ENCODE peak calls at places on chromosome 2, in six cellular contexts. One of them, this sample, is unnamed.

GRCh38 chr2:55026202-55026601 is 24.0 kb downstream of the RTN4 start:
- DNase-seq in suprapubic skin: no peak
- DNase-seq in right atrium auricular region: no peak
- DNase-seq in brain microvascular endothelial cell: no peak
- DNase-seq in AG10803: peak
- DNase-seq in AG09309: no peak
- DNase-seq in this sample: peak

GRCh38 chr2:109247812-109248211 is 118.8 kb downstream of the SH3RF3 start:
- DNase-seq in suprapubic skin: peak
- DNase-seq in right atrium auricular region: no peak
- DNase-seq in brain microvascular endothelial cell: no peak
- DNase-seq in AG10803: peak
- DNase-seq in AG09309: no peak
- DNase-seq in this sample: peak

GRCh38 chr2:18557121-18557520 is 3.3 kb downstream of the RDH14 start:
- DNase-seq in suprapubic skin: no peak
- DNase-seq in right atrium auricular region: no peak
- DNase-seq in brain microvascular endothelial cell: no peak
- DNase-seq in AG10803: no peak
- DNase-seq in AG09309: no peak
- DNase-seq in this sample: no peak

GRCh38 chr2:138017824-138018223 is 53.6 kb downstream of the HNMT start:
- DNase-seq in suprapubic skin: no peak
- DNase-seq in right atrium auricular region: no peak
- DNase-seq in brain microvascular endothelial cell: no peak
- DNase-seq in AG10803: no peak
- DNase-seq in AG09309: no peak
- DNase-seq in this sample: no peak

GRCh38 chr2:132837764-132838163 is 167.8 kb upstream of the LYPD1 start:
- DNase-seq in suprapubic skin: no peak
- DNase-seq in right atrium auricular region: no peak
- DNase-seq in brain microvascular endothelial cell: no peak
- DNase-seq in AG10803: no peak
- DNase-seq in AG09309: no peak
- DNase-seq in this sample: no peak

GRCh38 chr2:69961496-69961895 is at the start of gene ASPRV1:
- DNase-seq in suprapubic skin: peak
- DNase-seq in right atrium auricular region: no peak
- DNase-seq in brain microvascular endothelial cell: no peak
- DNase-seq in AG10803: no peak
- DNase-seq in AG09309: no peak
- DNase-seq in this sample: no peak

GRCh38 chr2:58920001-58920400 is 678.9 kb upstream of the FANCL start:
- DNase-seq in suprapubic skin: no peak
- DNase-seq in right atrium auricular region: no peak
- DNase-seq in brain microvascular endothelial cell: peak
- DNase-seq in AG10803: peak
- DNase-seq in AG09309: no peak
- DNase-seq in this sample: no peak

GRCh38 chr2:111918383-111918806 is 20.0 kb downstream of the MERTK start:
- DNase-seq in suprapubic skin: no peak
- DNase-seq in right atrium auricular region: no peak
- DNase-seq in brain microvascular endothelial cell: peak
- DNase-seq in AG10803: peak
- DNase-seq in AG09309: peak
- DNase-seq in this sample: peak

GRCh38 chr2:71154798-71155197 is 24.4 kb downstream of the MPHOSPH10 start:
- DNase-seq in suprapubic skin: no peak
- DNase-seq in right atrium auricular region: no peak
- DNase-seq in brain microvascular endothelial cell: no peak
- DNase-seq in AG10803: no peak
- DNase-seq in AG09309: no peak
- DNase-seq in this sample: no peak

GRCh38 chr2:75525434-75526308 is 35.1 kb downstream of the EVA1A start:
- DNase-seq in suprapubic skin: no peak
- DNase-seq in right atrium auricular region: no peak
- DNase-seq in brain microvascular endothelial cell: peak
- DNase-seq in AG10803: peak
- DNase-seq in AG09309: no peak
- DNase-seq in this sample: no peak

GRCh38 chr2:35104306-35104705 is 1251.3 kb upstream of the CRIM1 start:
- DNase-seq in suprapubic skin: no peak
- DNase-seq in right atrium auricular region: no peak
- DNase-seq in brain microvascular endothelial cell: no peak
- DNase-seq in AG10803: no peak
- DNase-seq in AG09309: no peak
- DNase-seq in this sample: no peak

GRCh38 chr2:101311390-101312019 is 3.0 kb upstream of the RNF149 start:
- DNase-seq in suprapubic skin: no peak
- DNase-seq in right atrium auricular region: no peak
- DNase-seq in brain microvascular endothelial cell: no peak
- DNase-seq in AG10803: no peak
- DNase-seq in AG09309: no peak
- DNase-seq in this sample: no peak

GRCh38 chr2:96264656-96265348 is 995 bp downstream of the TMEM127 start:
- DNase-seq in suprapubic skin: no peak
- DNase-seq in right atrium auricular region: no peak
- DNase-seq in brain microvascular endothelial cell: peak
- DNase-seq in AG10803: peak
- DNase-seq in AG09309: no peak
- DNase-seq in this sample: peak

GRCh38 chr2:112182581-112183034 is 44.4 kb downstream of the FBLN7 start:
- DNase-seq in suprapubic skin: no peak
- DNase-seq in right atrium auricular region: no peak
- DNase-seq in brain microvascular endothelial cell: no peak
- DNase-seq in AG10803: no peak
- DNase-seq in AG09309: no peak
- DNase-seq in this sample: no peak

GRCh38 chr2:205751621-205752031 is 69.3 kb downstream of the NRP2 start:
- DNase-seq in suprapubic skin: no peak
- DNase-seq in right atrium auricular region: no peak
- DNase-seq in brain microvascular endothelial cell: no peak
- DNase-seq in AG10803: no peak
- DNase-seq in AG09309: no peak
- DNase-seq in this sample: no peak

GRCh38 chr2:149399934-149400615 is 69.7 kb downstream of the LYPD6 start:
- DNase-seq in suprapubic skin: no peak
- DNase-seq in right atrium auricular region: no peak
- DNase-seq in brain microvascular endothelial cell: no peak
- DNase-seq in AG10803: no peak
- DNase-seq in AG09309: no peak
- DNase-seq in this sample: no peak

GRCh38 chr2:132721938-132722337 is 51.9 kb upstream of the LYPD1 start:
- DNase-seq in suprapubic skin: no peak
- DNase-seq in right atrium auricular region: no peak
- DNase-seq in brain microvascular endothelial cell: no peak
- DNase-seq in AG10803: no peak
- DNase-seq in AG09309: no peak
- DNase-seq in this sample: no peak

GRCh38 chr2:120253021-120253882 is 600 bp downstream of the RALB start:
- DNase-seq in suprapubic skin: peak
- DNase-seq in right atrium auricular region: peak
- DNase-seq in brain microvascular endothelial cell: peak
- DNase-seq in AG10803: peak
- DNase-seq in AG09309: no peak
- DNase-seq in this sample: peak

GRCh38 chr2:205675861-205676516 is 6.3 kb upstream of the NRP2 start:
- DNase-seq in suprapubic skin: no peak
- DNase-seq in right atrium auricular region: no peak
- DNase-seq in brain microvascular endothelial cell: no peak
- DNase-seq in AG10803: peak
- DNase-seq in AG09309: no peak
- DNase-seq in this sample: peak

DNA sequence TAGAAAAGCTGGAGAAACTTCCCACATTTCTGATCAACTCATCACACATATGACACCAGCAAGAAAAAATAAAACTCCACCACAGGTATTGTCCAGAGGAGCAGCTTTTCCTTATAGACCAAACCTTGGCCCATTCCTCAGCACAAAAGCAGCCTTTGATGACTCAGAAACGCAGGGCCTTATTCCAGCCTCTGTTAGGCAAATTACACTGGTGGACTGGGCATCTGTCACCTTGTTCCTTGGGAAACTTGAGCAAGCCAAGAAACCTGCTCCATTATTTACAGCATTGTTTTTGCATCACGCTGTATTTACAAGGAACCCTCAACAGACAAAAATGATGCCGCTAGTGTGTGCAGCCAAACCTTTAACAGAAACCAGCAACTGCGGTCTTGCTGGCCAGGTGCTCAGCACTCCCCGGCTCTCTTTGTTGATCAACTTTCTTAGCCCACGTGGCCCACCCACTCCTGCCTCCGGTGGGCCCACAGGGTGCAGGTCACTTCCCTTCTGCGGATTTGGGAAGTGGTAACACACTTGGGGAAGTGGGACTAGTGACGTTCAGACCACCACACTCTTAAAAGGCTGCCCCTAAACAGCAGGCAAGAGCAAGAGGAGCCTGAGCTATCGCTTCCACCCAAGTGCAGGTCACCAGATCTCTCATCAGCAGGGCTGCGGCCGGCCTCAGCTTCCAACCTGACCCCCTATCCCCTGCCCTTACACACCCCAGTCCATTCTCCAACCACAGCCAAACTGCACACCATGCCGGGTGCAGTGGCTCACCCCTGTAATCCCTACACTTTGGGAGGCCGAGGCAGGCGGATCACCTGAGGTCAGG is 1.5 kb downstream of the AP1S3 start:
- DNase-seq in suprapubic skin: no peak
- DNase-seq in right atrium auricular region: no peak
- DNase-seq in brain microvascular endothelial cell: no peak
- DNase-seq in AG10803: no peak
- DNase-seq in AG09309: no peak
- DNase-seq in this sample: no peak
- H3K4me3 ChIP-seq in suprapubic skin: peak
- H3K4me3 ChIP-seq in right atrium auricular region: no peak
- H3K4me3 ChIP-seq in brain microvascular endothelial cell: no peak
- H3K4me3 ChIP-seq in AG10803: no peak
- H3K4me3 ChIP-seq in AG09309: no peak
- H3K4me3 ChIP-seq in this sample: peak

GRCh38 chr2:24853046-24853445 is 59.8 kb downstream of the CENPO start:
- DNase-seq in suprapubic skin: no peak
- DNase-seq in right atrium auricular region: no peak
- DNase-seq in brain microvascular endothelial cell: no peak
- DNase-seq in AG10803: no peak
- DNase-seq in AG09309: no peak
- DNase-seq in this sample: no peak
- TF ChIP-seq CTCF in suprapubic skin: no peak
- TF ChIP-seq CTCF in right atrium auricular region: no peak
- TF ChIP-seq CTCF in brain microvascular endothelial cell: no peak
- TF ChIP-seq CTCF in AG10803: no peak
- TF ChIP-seq CTCF in AG09309: no peak
- TF ChIP-seq CTCF in this sample: no peak

GRCh38 chr2:218892693-218893348 is 12.2 kb downstream of the WNT10A start:
- DNase-seq in suprapubic skin: no peak
- DNase-seq in right atrium auricular region: no peak
- DNase-seq in brain microvascular endothelial cell: peak
- DNase-seq in AG10803: peak
- DNase-seq in AG09309: no peak
- DNase-seq in this sample: peak
- H3K4me3 ChIP-seq in suprapubic skin: peak
- H3K4me3 ChIP-seq in right atrium auricular region: peak
- H3K4me3 ChIP-seq in brain microvascular endothelial cell: no peak
- H3K4me3 ChIP-seq in AG10803: peak
- H3K4me3 ChIP-seq in AG09309: peak
- H3K4me3 ChIP-seq in this sample: peak

GRCh38 chr2:238750212-238750904 is 97.5 kb upstream of the TWIST2 start:
- DNase-seq in suprapubic skin: no peak
- DNase-seq in right atrium auricular region: no peak
- DNase-seq in brain microvascular endothelial cell: no peak
- DNase-seq in AG10803: no peak
- DNase-seq in AG09309: no peak
- DNase-seq in this sample: no peak

DNA sequence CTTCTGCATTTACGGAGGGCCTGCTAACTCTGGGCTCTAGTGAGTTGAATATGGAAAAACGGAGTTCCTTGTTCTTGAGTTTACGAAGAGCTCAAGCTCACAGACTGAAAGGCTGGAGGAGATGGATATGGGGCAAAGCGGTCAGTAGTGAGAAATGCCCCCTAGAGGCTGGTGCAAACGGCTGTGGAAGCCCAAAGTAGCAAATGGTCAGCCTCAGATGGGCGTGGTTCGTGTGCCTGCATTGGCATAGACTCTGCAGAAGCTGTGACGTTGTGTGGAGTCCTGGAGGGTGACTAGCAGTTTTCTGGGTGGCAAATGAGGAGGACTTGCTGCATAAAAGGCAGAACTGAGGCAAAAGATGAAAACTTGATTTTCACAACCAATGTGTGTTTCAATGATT is 93.6 kb upstream of the TWIST2 start:
- DNase-seq in suprapubic skin: no peak
- DNase-seq in right atrium auricular region: no peak
- DNase-seq in brain microvascular endothelial cell: no peak
- DNase-seq in AG10803: no peak
- DNase-seq in AG09309: no peak
- DNase-seq in this sample: no peak
- TF ChIP-seq CTCF in suprapubic skin: no peak
- TF ChIP-seq CTCF in right atrium auricular region: no peak
- TF ChIP-seq CTCF in brain microvascular endothelial cell: peak
- TF ChIP-seq CTCF in AG10803: peak
- TF ChIP-seq CTCF in AG09309: peak
- TF ChIP-seq CTCF in this sample: peak

GRCh38 chr2:157442136-157442535 is 1.8 kb downstream of the CYTIP start:
- DNase-seq in suprapubic skin: no peak
- DNase-seq in right atrium auricular region: no peak
- DNase-seq in brain microvascular endothelial cell: no peak
- DNase-seq in AG10803: no peak
- DNase-seq in AG09309: no peak
- DNase-seq in this sample: no peak

GRCh38 chr2:157442636-157443035 is 1.3 kb downstream of the CYTIP start:
- DNase-seq in suprapubic skin: no peak
- DNase-seq in right atrium auricular region: no peak
- DNase-seq in brain microvascular endothelial cell: no peak
- DNase-seq in AG10803: no peak
- DNase-seq in AG09309: no peak
- DNase-seq in this sample: no peak

GRCh38 chr2:157444643-157445040 is 753 bp upstream of the CYTIP start:
- DNase-seq in suprapubic skin: no peak
- DNase-seq in right atrium auricular region: no peak
- DNase-seq in brain microvascular endothelial cell: no peak
- DNase-seq in AG10803: no peak
- DNase-seq in AG09309: no peak
- DNase-seq in this sample: no peak

GRCh38 chr2:157443090-157443489 is 799 bp downstream of the CYTIP start:
- DNase-seq in suprapubic skin: no peak
- DNase-seq in right atrium auricular region: no peak
- DNase-seq in brain microvascular endothelial cell: no peak
- DNase-seq in AG10803: no peak
- DNase-seq in AG09309: no peak
- DNase-seq in this sample: no peak

GRCh38 chr2:157443795-157444642 is at the start of gene CYTIP:
- DNase-seq in suprapubic skin: no peak
- DNase-seq in right atrium auricular region: no peak
- DNase-seq in brain microvascular endothelial cell: no peak
- DNase-seq in AG10803: no peak
- DNase-seq in AG09309: no peak
- DNase-seq in this sample: no peak
- H3K4me3 ChIP-seq in suprapubic skin: peak
- H3K4me3 ChIP-seq in right atrium auricular region: peak
- H3K4me3 ChIP-seq in brain microvascular endothelial cell: no peak
- H3K4me3 ChIP-seq in AG10803: no peak
- H3K4me3 ChIP-seq in AG09309: no peak
- H3K4me3 ChIP-seq in this sample: no peak

GRCh38 chr2:115083216-115083615 is 640.8 kb downstream of the DPP10 start:
- DNase-seq in suprapubic skin: no peak
- DNase-seq in right atrium auricular region: no peak
- DNase-seq in brain microvascular endothelial cell: no peak
- DNase-seq in AG10803: no peak
- DNase-seq in AG09309: no peak
- DNase-seq in this sample: no peak
- TF ChIP-seq CTCF in suprapubic skin: no peak
- TF ChIP-seq CTCF in right atrium auricular region: peak
- TF ChIP-seq CTCF in brain microvascular endothelial cell: no peak
- TF ChIP-seq CTCF in AG10803: no peak
- TF ChIP-seq CTCF in AG09309: no peak
- TF ChIP-seq CTCF in this sample: no peak